ENCODE peak calls at places on chromosomes 16 and 17, in eight cellular contexts. B is H54, F is heart left ventricle, V is DMS79, P is B cell, Q is fibroblast of pulmonary artery, D is SHP77, L is Peyer's patch. H is an unnamed sample.

GRCh38 chr16:78455861-78456260 is 356.4 kb downstream of the WWOX start:
- DNase-seq in F (no peak), Q (no peak), L (no peak), D (no peak), V (no peak), B (no peak), P (no peak), H (peak)

GRCh38 chr17:68910256-68910705 is 44.9 kb downstream of the ABCA8 start:
- DNase-seq in V (no peak), B (no peak), F (peak), L (no peak), Q (peak), D (no peak), P (no peak), H (no peak)

GRCh38 chr16:56950051-56950450 is 11.7 kb upstream of the CETP start:
- DNase-seq in B (no peak), Q (no peak), V (no peak), D (no peak), F (no peak), P (no peak), L (peak), H (no peak)

GRCh38 chr16:54277845-54278703 is 8.5 kb downstream of the IRX3 start:
- DNase-seq in P (no peak), L (peak), B (no peak), Q (no peak), D (no peak), V (peak), F (no peak), H (no peak)

GRCh38 chr16:305916-306315 is 23.0 kb downstream of the PDIA2 start:
- DNase-seq in P (no peak), D (no peak), B (no peak), Q (no peak), L (no peak), V (no peak), F (peak), H (no peak)

GRCh38 chr16:23941963-23942564 is 106.3 kb downstream of the PRKCB start:
- DNase-seq in B (no peak), V (peak), L (no peak), P (no peak), D (no peak), Q (no peak), F (no peak), H (no peak)

GRCh38 chr17:32696426-32696825 is 180.5 kb downstream of the MYO1D start:
- DNase-seq in D (no peak), V (no peak), F (no peak), P (no peak), Q (no peak), L (no peak), B (no peak), H (no peak)

GRCh38 chr17:13631541-13631940 is 29.8 kb upstream of the HS3ST3A1 start:
- DNase-seq in B (no peak), Q (no peak), L (no peak), F (no peak), P (no peak), D (no peak), V (no peak), H (no peak)

GRCh38 chr16:70715113-70715711 is 29.4 kb upstream of the MTSS2 start:
- DNase-seq in V (peak), Q (peak), D (peak), P (no peak), L (no peak), B (peak), F (peak), H (peak)

GRCh38 chr17:71200597-71200996 is 920.2 kb upstream of the SOX9 start:
- DNase-seq in Q (no peak), D (no peak), P (no peak), B (no peak), L (no peak), V (no peak), F (no peak), H (no peak)

GRCh38 chr16:23962001-23962400 is 126.2 kb downstream of the PRKCB start:
- DNase-seq in D (no peak), L (no peak), Q (no peak), F (no peak), B (no peak), P (no peak), V (no peak), H (no peak)

GRCh38 chr16:19601083-19601976 is 45.8 kb downstream of the VPS35L start:
- DNase-seq in Q (peak), B (peak), F (no peak), D (no peak), L (no peak), V (no peak), P (peak), H (peak)

GRCh38 chr17:63946440-63947363 is 14.6 kb upstream of the CD79B start:
- DNase-seq in D (peak), V (no peak), F (no peak), B (peak), P (peak), Q (peak), L (peak), H (peak)

GRCh38 chr16:72427001-72427785 is 255.2 kb upstream of the PMFBP1 start:
- DNase-seq in P (no peak), B (no peak), F (no peak), D (no peak), V (no peak), L (no peak), Q (no peak), H (no peak)

GRCh38 chr17:31967643-31968042 is 30.8 kb downstream of the SUZ12 start:
- DNase-seq in B (no peak), L (no peak), F (no peak), V (no peak), Q (no peak), D (no peak), P (no peak), H (no peak)

GRCh38 chr17:61488878-61489718 is 36.9 kb downstream of the TBX4 start:
- DNase-seq in V (no peak), L (peak), F (no peak), Q (no peak), D (no peak), B (no peak), P (no peak), H (no peak)

GRCh38 chr16:80883159-80883642 is 78.8 kb upstream of the CDYL2 start:
- DNase-seq in F (no peak), D (no peak), V (no peak), P (no peak), L (peak), B (no peak), Q (no peak), H (no peak)

GRCh38 chr16:50644730-50645129 is 36.4 kb downstream of the SNX20 start:
- DNase-seq in P (peak), Q (peak), D (no peak), V (no peak), F (no peak), L (peak), B (no peak), H (peak)

H was measured in iPS-NIHi11.